ENCODE peak calls at places on chromosomes 11 and 22, in nine cellular contexts. G, R, B, L, F, Q, Y, W and C are unnamed samples.

GRCh38 chr11:106087815-106088435 is 10.5 kb downstream of the AASDHPPT start:
- DNase-seq in R (peak; percentile 44), B (peak; percentile 23), F (peak; percentile 44), Y (peak; percentile 42), L (peak; percentile 42), Q (no peak), W (peak; percentile 78), G (peak; percentile 18), C (no peak)

GRCh38 chr11:130312046-130312445 is 2.7 kb downstream of the ZBTB44 start:
- DNase-seq in Q (no peak), B (no peak), W (no peak), Y (no peak), L (no peak), G (no peak), F (no peak), R (no peak), C (no peak)

GRCh38 chr22:49300241-49300640 is 527.4 kb downstream of the BRD1 start:
- DNase-seq in Q (no peak), L (no peak), W (no peak), G (no peak), B (no peak), Y (no peak), R (no peak), F (no peak), C (no peak)

GRCh38 chr22:17117890-17118289 is 3.3 kb downstream of the TMEM121B start:
- DNase-seq in R (no peak), F (peak; percentile 29), Y (peak; percentile 60), G (no peak), Q (no peak), W (no peak), B (no peak), L (no peak), C (no peak)

GRCh38 chr11:46599340-46600067 is 5.7 kb upstream of the AMBRA1 start:
- DNase-seq in R (no peak), W (no peak), B (no peak), F (no peak), Q (no peak), G (no peak), Y (no peak), L (no peak), C (no peak)

GRCh38 chr11:2459016-2459725 is 14.4 kb downstream of the KCNQ1 start:
- DNase-seq in G (no peak), F (no peak), B (no peak), Y (no peak), R (no peak), W (no peak), L (no peak), Q (no peak), C (no peak)

GRCh38 chr11:121687961-121688566 is 235.3 kb upstream of the SORL1-AS1 start:
- DNase-seq in W (peak; percentile 35), B (no peak), F (no peak), L (peak; percentile 29), G (no peak), Y (no peak), Q (no peak), R (peak; percentile 59), C (no peak)

GRCh38 chr11:20003357-20003756 is 156.9 kb downstream of the DBX1 start:
- DNase-seq in B (no peak), Y (no peak), L (no peak), R (no peak), Q (no peak), W (no peak), G (no peak), F (no peak), C (no peak)

GRCh38 chr11:19311306-19312030 is 70.7 kb upstream of the E2F8 start:
- DNase-seq in R (peak; percentile 85), F (peak; percentile 53), Y (peak; percentile 58), L (peak; percentile 79), B (peak; percentile 59), W (peak; percentile 71), Q (peak; percentile 5), G (peak; percentile 15), C (no peak)

GRCh38 chr11:93784935-93785360 is 866 bp downstream of the MED17 start:
- DNase-seq in Q (no peak), B (no peak), G (no peak), L (no peak), F (no peak), Y (no peak), W (peak; percentile 4), R (no peak), C (no peak)

GRCh38 chr22:25551396-25551795 is 13.1 kb upstream of the GRK3 start:
- DNase-seq in G (no peak), L (no peak), Q (no peak), B (no peak), W (no peak), Y (no peak), R (no peak), F (no peak), C (no peak)

GRCh38 chr11:86848132-86848531 is 47.8 kb downstream of the PRSS23 start:
- DNase-seq in G (no peak), R (no peak), Y (no peak), Q (no peak), F (no peak), W (no peak), B (no peak), L (no peak), C (no peak)

GRCh38 chr11:124825876-124826275 is 25.7 kb upstream of the MSANTD2 start:
- DNase-seq in L (no peak), Q (no peak), F (no peak), R (no peak), Y (no peak), G (no peak), B (no peak), W (no peak), C (no peak)

GRCh38 chr11:35549787-35550186 is 24.4 kb upstream of the PAMR1 start:
- DNase-seq in F (no peak), Y (no peak), L (no peak), R (peak; percentile 18), B (no peak), W (peak; percentile 86), Q (no peak), G (no peak), C (peak; percentile 52)

GRCh38 chr22:49853981-49854791 is 542 bp downstream of the ZBED4 start:
- DNase-seq in Y (peak; percentile 47), W (peak; percentile 30), B (peak; percentile 50), F (peak; percentile 29), G (no peak), Q (no peak), R (peak; percentile 53), L (no peak), C (no peak)

GRCh38 chr22:44759430-44760310 is 7.3 kb downstream of the ARHGAP8 start:
- DNase-seq in Y (no peak), G (no peak), W (no peak), Q (no peak), R (no peak), B (no peak), L (no peak), F (no peak), C (no peak)

GRCh38 chr11:105968021-105968697 is 53.9 kb downstream of the MSANTD4 start:
- DNase-seq in R (no peak), Q (no peak), F (no peak), Y (no peak), G (no peak), W (peak; percentile 12), B (no peak), L (no peak), C (peak; percentile 32)

GRCh38 chr22:23251445-23252093 is 71.3 kb downstream of the BCR start:
- DNase-seq in R (no peak), Y (no peak), W (peak; percentile 10), B (no peak), L (no peak), Q (no peak), G (no peak), F (no peak), C (no peak)

GRCh38 chr22:23012081-23012622 is 58.2 kb upstream of the GNAZ start:
- DNase-seq in W (no peak), R (no peak), Q (no peak), Y (no peak), F (peak; percentile 67), G (no peak), B (no peak), L (no peak), C (no peak)

GRCh38 chr11:12864316-12865156 is 144.6 kb upstream of the RASSF10 start:
- DNase-seq in Y (no peak), W (peak; percentile 91), B (no peak), F (no peak), G (peak; percentile 23), R (no peak), L (peak; percentile 53), Q (no peak), C (peak; percentile 96)

GRCh38 chr11:16786131-16786530 is 47.7 kb downstream of the C11orf58 start:
- DNase-seq in F (no peak), L (no peak), W (no peak), B (no peak), Q (no peak), Y (no peak), R (no peak), G (no peak), C (no peak)

GRCh38 chr11:66858939-66859685 is 2.2 kb downstream of the LRFN4 start:
- DNase-seq in W (no peak), R (no peak), F (no peak), G (no peak), L (no peak), Y (peak; percentile 39), Q (no peak), B (no peak), C (no peak)